ENCODE peak calls at places on chromosomes 2 and 18, in seven cellular contexts. U is neural progenitor cell, B is adrenal gland, T is fibroblast of lung, L is spleen, Z is Panc1, M is mesendoderm. C is an unnamed sample.
A peak's percentile ranks its signal among the peaks of the same experiment; 100 is the strongest.

GRCh38 chr2:72757177-72757775 is 68.6 kb downstream of the EXOC6B start:
- DNase-seq in U (peak; percentile 24), L (no peak), M (peak; percentile 94), Z (no peak), T (peak; percentile 88), B (peak; percentile 61), C (no peak)

GRCh38 chr2:25453199-25453903 is 111.6 kb upstream of the DNMT3A start:
- DNase-seq in L (no peak), U (no peak), Z (no peak), T (peak; percentile 48), B (no peak), M (no peak), C (no peak)

GRCh38 chr2:239908744-239909143 is 116.4 kb downstream of the NDUFA10 start:
- DNase-seq in L (no peak), M (no peak), Z (no peak), T (no peak), B (no peak), U (no peak), C (no peak)

GRCh38 chr18:7926526-7926925 is 359.4 kb downstream of the PTPRM start:
- DNase-seq in Z (no peak), M (peak; percentile 57), T (no peak), B (no peak), L (no peak), U (peak; percentile 30), C (peak; percentile 13)

GRCh38 chr18:48312066-48312465 is 97.1 kb downstream of the ZBTB7C start:
- DNase-seq in U (no peak), L (peak; percentile 52), Z (no peak), T (no peak), B (no peak), M (no peak), C (no peak)

GRCh38 chr2:42835577-42836371 is 43.4 kb upstream of the HAAO start:
- DNase-seq in L (no peak), M (peak; percentile 60), T (peak; percentile 100), B (no peak), U (no peak), Z (no peak), C (no peak)

GRCh38 chr2:36965751-36966369 is 476 bp downstream of the STRN start:
- DNase-seq in M (peak; percentile 91), L (no peak), U (peak; percentile 88), Z (no peak), B (no peak), T (no peak), C (no peak)

GRCh38 chr2:173405171-173405750 is 50.6 kb downstream of the CDCA7 start:
- DNase-seq in Z (no peak), L (no peak), U (no peak), T (no peak), M (no peak), B (no peak), C (no peak)

GRCh38 chr2:8544786-8545631 is 136.8 kb upstream of the ID2 start:
- DNase-seq in L (peak; percentile 93), Z (no peak), T (peak; percentile 96), M (no peak), B (peak; percentile 17), U (peak; percentile 56), C (no peak)

GRCh38 chr2:72149556-72150156 is 2.0 kb upstream of the CYP26B1 start:
- DNase-seq in Z (no peak), M (peak; percentile 40), T (peak; percentile 23), L (peak; percentile 80), U (no peak), B (no peak), C (no peak)

GRCh38 chr18:8800445-8800844 is 95.1 kb downstream of the MTCL1 start:
- DNase-seq in Z (peak; percentile 84), L (no peak), U (peak; percentile 76), T (peak; percentile 100), B (no peak), M (peak; percentile 97), C (no peak)

GRCh38 chr2:72993585-72994280 is 76.4 kb downstream of the EMX1 start:
- DNase-seq in M (no peak), U (no peak), L (peak; percentile 52), B (no peak), T (no peak), Z (no peak), C (no peak)

GRCh38 chr2:192886636-192887035 is 691.9 kb upstream of the TMEFF2 start:
- DNase-seq in M (no peak), U (no peak), B (no peak), T (no peak), L (no peak), Z (no peak), C (no peak)

GRCh38 chr18:36934884-36935283 is 106.0 kb downstream of the KIAA1328 start:
- DNase-seq in T (peak; percentile 86), Z (no peak), M (no peak), U (no peak), L (no peak), B (no peak), C (no peak)

GRCh38 chr2:17593841-17594482 is 53.5 kb downstream of the VSNL1 start:
- DNase-seq in M (no peak), Z (no peak), U (no peak), T (peak; percentile 32), B (no peak), L (no peak), C (no peak)

GRCh38 chr2:71922501-71923142 is 225.0 kb downstream of the CYP26B1 start:
- DNase-seq in M (no peak), U (no peak), T (no peak), B (no peak), L (peak; percentile 69), Z (no peak), C (no peak)

GRCh38 chr18:55003695-55004094 is 44.4 kb upstream of the CCDC68 start:
- DNase-seq in B (no peak), U (no peak), L (no peak), Z (no peak), T (no peak), M (no peak), C (no peak)

GRCh38 chr2:172253190-172254052 is 150.7 kb upstream of the DLX2 start:
- DNase-seq in L (no peak), T (peak; percentile 100), Z (peak; percentile 95), U (no peak), B (peak; percentile 58), M (peak; percentile 87), C (no peak)

GRCh38 chr18:75132068-75132467 is 76.9 kb downstream of the PTGR3 start:
- DNase-seq in Z (no peak), T (no peak), M (no peak), U (no peak), L (peak; percentile 35), B (no peak), C (no peak)

GRCh38 chr2:69309336-69310048 is 77.5 kb downstream of the GFPT1 start:
- DNase-seq in M (peak; percentile 76), B (no peak), T (peak; percentile 29), Z (no peak), L (no peak), U (no peak), C (no peak)

GRCh38 chr2:235116885-235117492 is 165.2 kb downstream of the SH3BP4 start:
- DNase-seq in U (peak; percentile 64), L (no peak), Z (peak; percentile 25), M (peak; percentile 45), T (peak; percentile 36), B (no peak), C (no peak)

GRCh38 chr2:223204537-223204936 is 152.5 kb downstream of the KCNE4 start:
- DNase-seq in L (no peak), M (no peak), T (no peak), U (peak; percentile 6), Z (no peak), B (no peak), C (no peak)

DNA sequence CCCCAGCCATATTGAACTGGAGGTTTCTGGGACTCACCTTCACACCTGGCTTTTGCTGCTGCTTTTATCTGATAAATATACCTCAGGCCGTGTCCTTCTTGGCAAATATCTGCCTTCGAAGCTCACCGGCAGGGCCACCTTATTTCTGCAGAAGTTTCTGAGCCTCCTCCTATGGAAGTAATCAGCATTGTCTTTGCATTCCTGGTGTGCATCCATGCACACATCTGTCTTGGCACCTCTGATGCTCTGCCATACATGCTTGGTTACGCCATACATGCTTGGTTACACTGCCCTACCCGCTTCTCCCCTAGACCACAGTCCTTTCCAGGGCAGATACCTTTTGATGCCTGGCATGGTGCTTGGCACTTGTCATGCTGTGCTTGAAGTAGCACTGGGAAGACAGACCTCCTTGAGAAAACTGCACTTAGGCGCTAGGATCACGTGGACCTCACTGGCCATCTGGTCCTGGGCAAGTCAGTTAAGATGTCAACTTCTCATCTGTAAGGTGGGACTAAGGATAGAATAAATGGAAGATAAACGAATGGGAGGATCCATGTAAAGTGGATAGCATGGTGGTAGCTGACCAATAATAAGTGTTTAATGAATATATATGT is 66.8 kb downstream of the ZNF236 start:
- DNase-seq in Z (no peak), B (no peak), U (peak; percentile 30), M (no peak), T (no peak), L (no peak), C (no peak)
- H3K4me1 ChIP-seq in Z (no peaks in the 10 kb centered on the region), B (no peaks in the 10 kb centered on the region), U (peaks cover 25% of the 10 kb centered on the region), M (no peaks in the 10 kb centered on the region), T (no peaks in the 10 kb centered on the region), L (no peaks in the 10 kb centered on the region), C (no peaks in the 10 kb centered on the region)

DNA sequence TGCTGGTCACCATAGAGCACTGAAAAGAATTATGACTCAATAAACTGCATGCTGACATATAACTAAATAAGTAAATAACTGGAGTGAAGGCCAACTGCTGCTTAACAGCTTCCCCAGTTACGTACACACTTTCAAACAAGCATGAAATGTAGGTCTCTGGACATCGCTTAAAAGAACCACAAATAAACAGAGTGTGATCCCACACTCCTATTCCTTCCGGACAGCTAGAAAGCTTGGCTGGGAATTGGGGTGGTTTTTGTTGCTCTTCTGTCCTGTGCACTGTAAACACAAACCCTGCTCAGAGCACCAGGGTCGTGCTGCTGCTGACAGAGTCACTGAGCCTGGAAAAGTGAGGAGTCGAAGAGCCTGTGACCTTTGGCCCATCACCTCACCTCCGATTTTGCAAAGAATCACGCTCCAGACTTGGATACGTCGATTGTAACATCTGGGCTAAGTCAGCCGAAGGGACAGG is 162.7 kb upstream of the NT5C1B start:
- DNase-seq in B (no peak), U (no peak), L (no peak), T (no peak), M (no peak), Z (no peak), C (no peak)
- H3K27ac ChIP-seq in B (no peak overlapping the region), U (no peak overlapping the region), L (no peak overlapping the region), T (no peak overlapping the region), M (no peak overlapping the region), Z (no peak overlapping the region), C (no peak overlapping the region)

GRCh38 chr18:62723666-62724281 is 8.4 kb downstream of the PHLPP1 start:
- DNase-seq in L (no peak), T (peak; percentile 40), B (no peak), M (no peak), Z (no peak), U (no peak), C (no peak)
- H3K4me1 ChIP-seq in L (peaks cover 14% of the 10 kb centered on the region), T (no peaks in the 10 kb centered on the region), B (peaks cover 44% of the 10 kb centered on the region), M (peaks cover 4% of the 10 kb centered on the region), Z (peaks cover 4% of the 10 kb centered on the region), U (peaks cover 55% of the 10 kb centered on the region), C (peaks cover 2% of the 10 kb centered on the region)

GRCh38 chr2:120237491-120237902 is 14.3 kb upstream of the TMEM185B start:
- DNase-seq in L (peak; percentile 64), T (peak; percentile 83), Z (no peak), M (peak; percentile 63), B (no peak), U (peak; percentile 27), C (no peak)
- H3K27ac ChIP-seq in L (no peak overlapping the region), T (no peak overlapping the region), Z (no peak overlapping the region), M (peak overlapping the region; percentile 25), B (no peak overlapping the region), U (peak overlapping the region; percentile 93), C (no peak overlapping the region)

C was measured in iPS DF 6.9.